ENCODE peak calls at places on chromosomes 6 and 20, in eight cellular contexts. O is GM10248; W is BJ; T is NCI-H2171; F is NCI-H1092 treated with DMSO at 0.1 percent for 48 hours; L is LoVo; X is RPMI7951; E is stimulated activated CD4-positive, alpha-beta T cell treated with anti-CD3 and anti-CD28 coated beads, Interleukin-12 subunit alpha, Interleukin-12 subunit beta, amount 100 ng/mL, for 4 hours. N is an unnamed sample.

GRCh38 chr6:17986656-17987575 is 519 bp downstream of the KIF13A start:
- DNase-seq in E (no peak), T (no peak), W (no peak), X (peak; percentile 60), O (peak; percentile 32), L (peak; percentile 32), F (no peak), N (peak; percentile 56)

GRCh38 chr20:40197744-40198143 is 491.3 kb downstream of the MAFB start:
- DNase-seq in E (no peak), F (no peak), T (no peak), W (no peak), L (no peak), O (no peak), X (peak; percentile 36), N (no peak)

GRCh38 chr20:43938932-43939761 is 24.5 kb downstream of the TOX2 start:
- DNase-seq in E (no peak), F (no peak), O (no peak), W (peak; percentile 99), L (peak; percentile 76), X (peak; percentile 100), T (no peak), N (peak; percentile 14)

GRCh38 chr20:34546751-34547181 is 11.8 kb upstream of the MAP1LC3A start:
- DNase-seq in L (no peak), O (no peak), F (peak; percentile 37), E (no peak), X (no peak), T (peak; percentile 99), W (no peak), N (no peak)

GRCh38 chr20:10218536-10219451 is at the start of gene SNAP25:
- DNase-seq in E (peak; percentile 23), L (no peak), W (no peak), O (peak; percentile 31), X (peak; percentile 97), F (peak; percentile 94), T (peak; percentile 99), N (peak; percentile 87)

GRCh38 chr6:89763550-89763949 is 56.0 kb downstream of the MDN1 start:
- DNase-seq in E (no peak), L (no peak), X (no peak), T (no peak), O (no peak), F (no peak), W (no peak), N (no peak)

GRCh38 chr6:104940881-104941693 is 15.8 kb upstream of the LIN28B start:
- DNase-seq in F (peak; percentile 1), O (peak; percentile 67), L (no peak), W (no peak), E (peak; percentile 32), T (peak; percentile 35), X (peak; percentile 27), N (peak; percentile 56)

GRCh38 chr20:12893019-12893418 is 115.8 kb upstream of the SPTLC3 start:
- DNase-seq in O (no peak), W (no peak), E (no peak), F (no peak), T (no peak), L (no peak), X (no peak), N (no peak)

GRCh38 chr20:38935285-38935684 is 9.1 kb downstream of the FAM83D start:
- DNase-seq in W (no peak), L (peak; percentile 4), F (no peak), O (no peak), X (peak; percentile 34), E (no peak), T (no peak), N (peak; percentile 44)

GRCh38 chr6:44132476-44132875 is 5.1 kb downstream of the TMEM63B start:
- DNase-seq in F (no peak), T (no peak), W (no peak), L (no peak), O (no peak), X (no peak), E (no peak), N (no peak)

N was measured in SK-MEL-5.